ENCODE peak calls at places on chromosome 19, in seven cellular contexts. R is vagina, M is spleen, V is sigmoid colon, S is SK-N-MC, F is stomach, W is GM12891. I is an unnamed sample.

GRCh38 chr19:46725036-46725820 is 8.3 kb upstream of the PRKD2 start:
- DNase-seq in R (no peak), M (no peak), V (no peak), S (no peak), F (no peak), W (no peak), I (no peak)

GRCh38 chr19:13121551-13122274 is 3.6 kb downstream of the NACC1 start:
- DNase-seq in R (no peak), M (no peak), V (no peak), S (no peak), F (no peak), W (no peak), I (no peak)

GRCh38 chr19:20926796-20927195 is 3.7 kb downstream of the ZNF85 start:
- DNase-seq in R (no peak), M (no peak), V (no peak), S (no peak), F (no peak), W (no peak), I (no peak)

GRCh38 chr19:51938936-51939335 is 11.7 kb downstream of the ZNF613 start:
- DNase-seq in R (no peak), M (no peak), V (no peak), S (no peak), F (no peak), W (no peak), I (no peak)

GRCh38 chr19:39146091-39146490 is 20.5 kb downstream of the PAK4 start:
- DNase-seq in R (no peak), M (no peak), V (no peak), S (no peak), F (no peak), W (no peak), I (no peak)

GRCh38 chr19:47106819-47107200 is 6.8 kb downstream of the ZC3H4 start:
- DNase-seq in R (no peak), M (no peak), V (no peak), S (no peak), F (no peak), W (no peak), I (no peak)

GRCh38 chr19:31352782-31353651 is 3.8 kb upstream of the TSHZ3 start:
- DNase-seq in R (no peak), M (no peak), V (no peak), S (no peak), F (no peak), W (no peak), I (no peak)

GRCh38 chr19:15421726-15422260 is 3.0 kb upstream of the AKAP8L start:
- DNase-seq in R (no peak), M (no peak), V (no peak), S (no peak), F (peak), W (no peak), I (no peak)

GRCh38 chr19:827710-828321 is at the start of gene AZU1:
- DNase-seq in R (no peak), M (peak), V (no peak), S (no peak), F (peak), W (no peak), I (peak)

GRCh38 chr19:13842294-13843103 is 34.4 kb upstream of the NANOS3 start:
- DNase-seq in R (no peak), M (peak), V (peak), S (no peak), F (peak), W (peak), I (peak)

GRCh38 chr19:37977992-37978391 is 71.0 kb downstream of the SIPA1L3 start:
- DNase-seq in R (no peak), M (no peak), V (no peak), S (no peak), F (no peak), W (no peak), I (no peak)

GRCh38 chr19:48719263-48720171 is at the start of gene MAMSTR:
- DNase-seq in R (no peak), M (peak), V (no peak), S (no peak), F (no peak), W (no peak), I (no peak)

GRCh38 chr19:50657672-50658437 is 8.6 kb downstream of the C19orf81 start:
- DNase-seq in R (no peak), M (peak), V (peak), S (peak), F (peak), W (no peak), I (peak)

GRCh38 chr19:55590621-55591020 is 8.7 kb downstream of the FIZ1 start:
- DNase-seq in R (no peak), M (no peak), V (no peak), S (no peak), F (no peak), W (no peak), I (no peak)

GRCh38 chr19:55619264-55619663 is 5.1 kb downstream of the ZNF784 start:
- DNase-seq in R (no peak), M (no peak), V (no peak), S (no peak), F (no peak), W (no peak), I (no peak)

GRCh38 chr19:3073159-3073563 is 10.9 kb upstream of the TLE5 start:
- DNase-seq in R (no peak), M (no peak), V (peak), S (peak), F (no peak), W (no peak), I (peak)

GRCh38 chr19:56966225-56966696 is 125.7 kb upstream of the PEG3 start:
- DNase-seq in R (no peak), M (no peak), V (no peak), S (no peak), F (no peak), W (no peak), I (no peak)

GRCh38 chr19:40745402-40745780 is 4.9 kb downstream of the ACTMAP start:
- DNase-seq in R (no peak), M (no peak), V (no peak), S (no peak), F (no peak), W (no peak), I (no peak)

GRCh38 chr19:21328402-21328801 is 808 bp downstream of the ZNF708 start:
- DNase-seq in R (no peak), M (no peak), V (no peak), S (no peak), F (no peak), W (no peak), I (no peak)

GRCh38 chr19:51421229-51422052 is 4.0 kb upstream of the SIGLEC10 start:
- DNase-seq in R (no peak), M (no peak), V (no peak), S (no peak), F (no peak), W (no peak), I (no peak)

GRCh38 chr19:41225238-41226052 is 6.4 kb downstream of the AXL start:
- DNase-seq in R (no peak), M (no peak), V (peak), S (no peak), F (peak), W (no peak), I (peak)

GRCh38 chr19:38730470-38730730 is 13.9 kb downstream of the CAPN12 start:
- DNase-seq in R (no peak), M (no peak), V (peak), S (no peak), F (no peak), W (no peak), I (no peak)

GRCh38 chr19:19451429-19452240 is 46.2 kb downstream of the GATAD2A start:
- DNase-seq in R (no peak), M (no peak), V (no peak), S (no peak), F (no peak), W (no peak), I (no peak)

GRCh38 chr19:12364391-12365093 is 941 bp downstream of the ZNF442 start:
- DNase-seq in R (no peak), M (peak), V (peak), S (no peak), F (no peak), W (no peak), I (peak)

GRCh38 chr19:34244611-34245299 is 9.6 kb upstream of the GARRE1 start:
- DNase-seq in R (no peak), M (no peak), V (no peak), S (no peak), F (no peak), W (no peak), I (no peak)

GRCh38 chr19:49222528-49222927 is 64.9 kb downstream of the TRPM4 start:
- DNase-seq in R (no peak), M (no peak), V (no peak), S (no peak), F (no peak), W (no peak), I (no peak)

GRCh38 chr19:33192010-33192409 is 2.1 kb upstream of the LRP3 start:
- DNase-seq in R (no peak), M (peak), V (peak), S (no peak), F (no peak), W (no peak), I (no peak)

GRCh38 chr19:10420444-10421239 is at the start of gene PDE4A:
- DNase-seq in R (no peak), M (peak), V (no peak), S (no peak), F (no peak), W (peak), I (no peak)

GRCh38 chr19:50449236-50449899 is 16.7 kb downstream of the MYBPC2 start:
- DNase-seq in R (no peak), M (no peak), V (no peak), S (no peak), F (no peak), W (no peak), I (no peak)

GRCh38 chr19:32692727-32693061 is 1.1 kb downstream of the NUDT19 start:
- DNase-seq in R (no peak), M (no peak), V (no peak), S (no peak), F (no peak), W (no peak), I (no peak)

GRCh38 chr19:36031308-36031707 is 1.4 kb downstream of the CLIP3 start:
- DNase-seq in R (no peak), M (no peak), V (no peak), S (no peak), F (no peak), W (no peak), I (no peak)

GRCh38 chr19:36028313-36029041 is 4.2 kb downstream of the CLIP3 start:
- DNase-seq in R (no peak), M (no peak), V (no peak), S (no peak), F (no peak), W (no peak), I (no peak)

GRCh38 chr19:36030264-36031148 is 2.2 kb downstream of the CLIP3 start:
- DNase-seq in R (no peak), M (no peak), V (no peak), S (no peak), F (no peak), W (no peak), I (no peak)

GRCh38 chr19:36027696-36028095 is 5.0 kb downstream of the CLIP3 start:
- DNase-seq in R (no peak), M (no peak), V (no peak), S (no peak), F (no peak), W (no peak), I (no peak)

GRCh38 chr19:36032251-36033104 is at the start of gene CLIP3:
- DNase-seq in R (no peak), M (no peak), V (peak), S (no peak), F (no peak), W (peak), I (peak)
- TF ChIP-seq POLR2AphosphoS5 in R (no peak), M (no peak), V (peak), S (peak), F (no peak), W (no peak), I (no peak)

DNA sequence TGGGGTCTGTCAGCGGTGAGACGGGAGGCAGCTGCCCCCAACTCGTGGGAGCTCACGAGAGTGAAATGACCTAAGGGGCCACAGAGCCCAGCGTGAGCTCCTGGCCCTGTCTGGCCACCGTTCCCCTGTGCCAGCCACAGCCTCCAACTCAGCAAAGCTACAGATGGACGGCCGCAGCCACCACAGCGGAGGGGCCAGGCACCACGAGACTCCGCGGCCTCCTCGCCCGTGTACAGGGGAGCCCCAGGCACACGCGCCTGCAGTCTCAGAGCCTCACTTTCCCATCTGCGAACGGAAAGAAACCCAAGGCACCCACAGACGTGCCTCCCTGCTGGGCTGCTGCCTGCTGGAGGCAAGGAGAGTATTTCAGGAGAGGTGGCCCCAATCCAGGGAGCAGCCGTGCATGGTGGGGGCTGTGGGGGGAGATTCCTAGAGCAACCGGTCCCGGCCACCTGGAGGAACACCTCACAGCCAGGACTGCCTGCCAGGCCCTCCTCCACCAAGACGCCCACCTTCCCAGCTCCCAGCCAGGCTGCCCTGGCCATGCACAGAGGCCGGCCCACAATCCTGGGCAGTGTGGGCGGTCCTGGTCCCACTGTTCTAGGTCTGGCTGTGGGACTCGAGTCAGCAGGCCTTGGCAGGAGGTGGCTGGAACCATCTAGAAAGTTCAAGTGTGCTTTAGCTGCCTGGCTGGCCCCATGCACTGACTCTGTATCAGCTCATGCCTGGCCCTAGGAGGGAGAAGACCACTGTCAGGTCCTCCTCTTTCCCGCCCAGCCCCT is 1.9 kb downstream of the MKNK2 start:
- DNase-seq in R (no peak), M (peak), V (peak), S (no peak), F (no peak), W (no peak), I (no peak)
- TF ChIP-seq POLR2AphosphoS5 in R (no peak), M (no peak), V (peak), S (no peak), F (no peak), W (no peak), I (no peak)

GRCh38 chr19:45632468-45633196 is 6.6 kb downstream of the EML2 start:
- DNase-seq in R (no peak), M (no peak), V (peak), S (no peak), F (peak), W (no peak), I (peak)
- TF ChIP-seq POLR2AphosphoS5 in R (peak), M (no peak), V (no peak), S (no peak), F (no peak), W (no peak), I (no peak)

GRCh38 chr19:18429717-18430416 is 8.1 kb downstream of the ISYNA1 start:
- DNase-seq in R (no peak), M (no peak), V (peak), S (no peak), F (no peak), W (no peak), I (no peak)
- TF ChIP-seq POLR2AphosphoS5 in R (no peak), M (no peak), V (no peak), S (no peak), F (no peak), W (no peak), I (no peak)

DNA sequence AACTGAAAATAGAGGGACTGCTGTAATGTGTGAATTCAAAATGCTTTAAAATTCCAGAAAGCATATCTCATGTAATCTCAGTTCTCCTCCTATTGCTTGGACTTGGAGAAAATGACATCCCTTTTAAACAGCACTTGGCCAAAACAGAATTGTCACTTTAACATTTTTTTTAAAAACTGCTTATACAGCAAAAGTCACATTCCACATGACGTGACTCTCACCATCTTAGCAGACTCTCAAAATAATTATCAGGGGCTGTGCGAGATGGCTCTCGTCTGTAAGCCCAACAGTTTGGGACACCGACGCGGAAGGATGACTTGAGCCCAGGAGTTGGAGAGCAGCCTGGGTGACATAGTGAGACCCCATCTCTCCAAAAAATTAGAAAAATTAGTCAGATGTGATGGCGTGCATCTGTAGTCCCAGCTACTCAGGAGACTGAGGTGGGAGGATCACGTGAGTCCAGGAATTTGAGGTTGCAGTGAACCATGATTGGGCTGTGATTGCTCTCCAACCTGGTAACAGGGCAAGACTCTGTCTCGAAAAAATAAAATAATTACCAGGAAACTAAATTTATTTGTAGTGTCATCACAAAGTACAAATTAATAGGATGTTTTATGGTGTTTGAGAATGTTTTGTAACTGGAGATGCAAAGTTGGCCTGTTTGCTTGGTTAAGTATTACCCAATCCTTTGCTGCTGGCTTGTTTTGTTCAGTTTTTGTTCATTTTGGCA is 8.8 kb downstream of the SAFB start:
- DNase-seq in R (no peak), M (no peak), V (no peak), S (no peak), F (no peak), W (no peak), I (no peak)
- TF ChIP-seq POLR2AphosphoS5 in R (no peak), M (no peak), V (no peak), S (no peak), F (no peak), W (no peak), I (peak)

GRCh38 chr19:6811906-6812305 is 39.4 kb downstream of the VAV1 start:
- DNase-seq in R (no peak), M (no peak), V (no peak), S (peak), F (no peak), W (no peak), I (no peak)
- TF ChIP-seq POLR2AphosphoS5 in R (peak), M (no peak), V (no peak), S (no peak), F (no peak), W (no peak), I (no peak)

GRCh38 chr19:42276821-42277220 is 7.8 kb downstream of the CIC start:
- DNase-seq in R (no peak), M (no peak), V (no peak), S (no peak), F (no peak), W (no peak), I (no peak)

GRCh38 chr19:42279148-42279901 is 10.3 kb downstream of the CIC start:
- DNase-seq in R (no peak), M (no peak), V (peak), S (no peak), F (no peak), W (no peak), I (no peak)

GRCh38 chr19:42276284-42276683 is 7.2 kb downstream of the CIC start:
- DNase-seq in R (no peak), M (no peak), V (no peak), S (no peak), F (no peak), W (no peak), I (no peak)

GRCh38 chr19:42279902-42280760 is 11.1 kb downstream of the CIC start:
- DNase-seq in R (no peak), M (peak), V (peak), S (no peak), F (peak), W (peak), I (peak)

GRCh38 chr19:42277821-42278809 is 9.1 kb downstream of the CIC start:
- DNase-seq in R (no peak), M (peak), V (peak), S (no peak), F (no peak), W (no peak), I (no peak)
- TF ChIP-seq POLR2AphosphoS5 in R (no peak), M (peak), V (no peak), S (no peak), F (no peak), W (no peak), I (no peak)

I was measured in transverse colon.